ENCODE peak calls at places on chromosomes 13 and 19, in eight cellular contexts. One of them, this sample, is unnamed.

GRCh38 chr19:13430790-13431582 is 75.3 kb downstream of the CACNA1A start:
- DNase-seq in body of pancreas: peak
- DNase-seq in SK-N-MC: no peak
- DNase-seq in RWPE1: peak
- DNase-seq in gastrocnemius medialis: no peak
- DNase-seq in CD8-positive, alpha-beta memory T cell: peak
- DNase-seq in AG04450: peak
- DNase-seq in heart right ventricle: peak
- DNase-seq in this sample: peak

GRCh38 chr19:47376589-47377144 is 27.6 kb downstream of the DHX34 start:
- DNase-seq in AG04450: no peak
- DNase-seq in SK-N-MC: no peak
- DNase-seq in RWPE1: no peak
- DNase-seq in CD8-positive, alpha-beta memory T cell: no peak
- DNase-seq in heart right ventricle: no peak
- DNase-seq in gastrocnemius medialis: no peak
- DNase-seq in body of pancreas: no peak
- DNase-seq in this sample: peak

GRCh38 chr13:23159587-23160240 is 21.1 kb upstream of the SGCG start:
- DNase-seq in CD8-positive, alpha-beta memory T cell: no peak
- DNase-seq in body of pancreas: no peak
- DNase-seq in gastrocnemius medialis: no peak
- DNase-seq in heart right ventricle: no peak
- DNase-seq in SK-N-MC: no peak
- DNase-seq in RWPE1: no peak
- DNase-seq in AG04450: no peak
- DNase-seq in this sample: no peak

GRCh38 chr19:55283548-55284393 is at the start of gene BRSK1:
- DNase-seq in CD8-positive, alpha-beta memory T cell: peak
- DNase-seq in gastrocnemius medialis: no peak
- DNase-seq in body of pancreas: no peak
- DNase-seq in SK-N-MC: no peak
- DNase-seq in AG04450: no peak
- DNase-seq in heart right ventricle: peak
- DNase-seq in RWPE1: no peak
- DNase-seq in this sample: peak

GRCh38 chr19:47130589-47131168 is at the start of gene SAE1:
- DNase-seq in heart right ventricle: peak
- DNase-seq in RWPE1: peak
- DNase-seq in CD8-positive, alpha-beta memory T cell: peak
- DNase-seq in AG04450: peak
- DNase-seq in body of pancreas: peak
- DNase-seq in gastrocnemius medialis: peak
- DNase-seq in SK-N-MC: no peak
- DNase-seq in this sample: peak

GRCh38 chr19:50695251-50696064 is 24.1 kb downstream of the SHANK1 start:
- DNase-seq in RWPE1: peak
- DNase-seq in heart right ventricle: no peak
- DNase-seq in AG04450: no peak
- DNase-seq in CD8-positive, alpha-beta memory T cell: peak
- DNase-seq in body of pancreas: no peak
- DNase-seq in SK-N-MC: no peak
- DNase-seq in gastrocnemius medialis: no peak
- DNase-seq in this sample: no peak

GRCh38 chr19:860481-861098 is 1.1 kb downstream of the CFD start:
- DNase-seq in body of pancreas: peak
- DNase-seq in SK-N-MC: no peak
- DNase-seq in CD8-positive, alpha-beta memory T cell: peak
- DNase-seq in heart right ventricle: no peak
- DNase-seq in RWPE1: peak
- DNase-seq in AG04450: peak
- DNase-seq in gastrocnemius medialis: no peak
- DNase-seq in this sample: no peak

GRCh38 chr19:29092712-29093552 is 120.0 kb downstream of the UQCRFS1 start:
- DNase-seq in heart right ventricle: no peak
- DNase-seq in body of pancreas: no peak
- DNase-seq in SK-N-MC: no peak
- DNase-seq in gastrocnemius medialis: no peak
- DNase-seq in RWPE1: no peak
- DNase-seq in CD8-positive, alpha-beta memory T cell: no peak
- DNase-seq in AG04450: no peak
- DNase-seq in this sample: peak

GRCh38 chr13:77536358-77536757 is 852 bp downstream of the SCEL start:
- DNase-seq in heart right ventricle: no peak
- DNase-seq in SK-N-MC: no peak
- DNase-seq in gastrocnemius medialis: no peak
- DNase-seq in body of pancreas: no peak
- DNase-seq in RWPE1: no peak
- DNase-seq in CD8-positive, alpha-beta memory T cell: no peak
- DNase-seq in AG04450: no peak
- DNase-seq in this sample: no peak

GRCh38 chr13:77533875-77534788 is 1.4 kb upstream of the SCEL start:
- DNase-seq in SK-N-MC: no peak
- DNase-seq in CD8-positive, alpha-beta memory T cell: no peak
- DNase-seq in heart right ventricle: no peak
- DNase-seq in body of pancreas: no peak
- DNase-seq in RWPE1: no peak
- DNase-seq in gastrocnemius medialis: no peak
- DNase-seq in AG04450: no peak
- DNase-seq in this sample: no peak

GRCh38 chr13:77535448-77535847 is at the start of gene SCEL:
- DNase-seq in heart right ventricle: no peak
- DNase-seq in gastrocnemius medialis: no peak
- DNase-seq in RWPE1: peak
- DNase-seq in body of pancreas: no peak
- DNase-seq in AG04450: no peak
- DNase-seq in SK-N-MC: no peak
- DNase-seq in CD8-positive, alpha-beta memory T cell: no peak
- DNase-seq in this sample: no peak

GRCh38 chr13:77532983-77533382 is 2.5 kb upstream of the SCEL start:
- DNase-seq in RWPE1: no peak
- DNase-seq in heart right ventricle: no peak
- DNase-seq in AG04450: no peak
- DNase-seq in body of pancreas: no peak
- DNase-seq in SK-N-MC: no peak
- DNase-seq in gastrocnemius medialis: no peak
- DNase-seq in CD8-positive, alpha-beta memory T cell: no peak
- DNase-seq in this sample: no peak

DNA sequence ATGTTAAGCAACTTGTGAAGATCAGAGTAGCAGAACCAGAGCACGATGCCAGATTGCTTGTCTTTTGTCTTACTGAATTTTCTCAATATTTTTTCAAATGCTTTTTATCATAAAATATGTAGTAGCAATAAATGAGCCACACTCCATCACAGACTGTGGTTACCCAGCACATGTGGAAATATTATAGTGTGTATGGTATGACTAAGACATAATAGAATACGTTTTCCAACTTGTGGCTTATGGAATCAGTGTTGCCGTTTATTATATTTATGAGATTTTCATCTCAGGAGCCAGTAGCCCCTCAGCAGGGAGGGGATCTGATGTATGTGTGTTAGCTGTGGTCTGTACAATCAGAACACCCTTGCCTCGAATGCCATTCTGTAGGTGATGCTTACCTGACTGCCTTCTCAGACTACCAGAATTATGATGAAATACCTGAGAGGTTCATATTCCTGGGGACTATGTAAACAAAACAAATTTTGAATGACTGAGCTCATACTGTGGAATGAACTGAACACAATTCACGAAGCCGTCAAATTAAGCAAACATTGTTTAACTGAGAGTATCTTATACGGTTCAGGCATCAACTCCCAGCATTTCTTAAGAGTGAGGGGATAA is 1.9 kb downstream of the SCEL start:
- DNase-seq in SK-N-MC: no peak
- DNase-seq in gastrocnemius medialis: no peak
- DNase-seq in AG04450: no peak
- DNase-seq in RWPE1: peak
- DNase-seq in body of pancreas: no peak
- DNase-seq in heart right ventricle: no peak
- DNase-seq in CD8-positive, alpha-beta memory T cell: no peak
- DNase-seq in this sample: no peak
- H3K27ac ChIP-seq in SK-N-MC: no peak
- H3K27ac ChIP-seq in gastrocnemius medialis: no peak
- H3K27ac ChIP-seq in AG04450: no peak
- H3K27ac ChIP-seq in RWPE1: no peak
- H3K27ac ChIP-seq in body of pancreas: no peak
- H3K27ac ChIP-seq in heart right ventricle: no peak
- H3K27ac ChIP-seq in CD8-positive, alpha-beta memory T cell: no peak
- H3K27ac ChIP-seq in this sample: no peak

DNA sequence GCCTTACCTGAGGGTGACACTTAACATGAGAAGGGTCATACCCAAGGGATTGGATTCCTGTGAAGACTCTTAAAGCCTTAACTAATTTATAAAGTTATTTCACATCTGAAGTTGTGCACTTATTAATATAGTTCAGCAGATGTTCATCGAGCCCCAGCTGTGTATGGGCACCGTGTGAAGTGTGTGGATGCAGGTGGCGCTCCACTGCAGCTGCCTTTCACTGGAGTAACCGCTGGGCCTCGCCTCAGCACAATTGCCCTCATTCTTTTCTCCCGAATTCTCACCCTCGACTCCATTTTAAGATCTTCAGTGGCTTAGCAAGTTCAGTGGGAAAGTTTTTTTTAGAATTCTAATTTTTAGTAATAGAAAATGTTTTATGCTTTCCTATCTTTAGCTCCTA is 66.2 kb downstream of the DPY19L3 start:
- DNase-seq in body of pancreas: no peak
- DNase-seq in gastrocnemius medialis: no peak
- DNase-seq in RWPE1: no peak
- DNase-seq in SK-N-MC: no peak
- DNase-seq in CD8-positive, alpha-beta memory T cell: no peak
- DNase-seq in heart right ventricle: no peak
- DNase-seq in AG04450: no peak
- DNase-seq in this sample: no peak
- H3K27ac ChIP-seq in body of pancreas: no peak
- H3K27ac ChIP-seq in gastrocnemius medialis: no peak
- H3K27ac ChIP-seq in RWPE1: no peak
- H3K27ac ChIP-seq in SK-N-MC: no peak
- H3K27ac ChIP-seq in CD8-positive, alpha-beta memory T cell: no peak
- H3K27ac ChIP-seq in heart right ventricle: no peak
- H3K27ac ChIP-seq in AG04450: no peak
- H3K27ac ChIP-seq in this sample: no peak

GRCh38 chr13:40485611-40486517 is 180.6 kb downstream of the FOXO1 start:
- DNase-seq in SK-N-MC: no peak
- DNase-seq in CD8-positive, alpha-beta memory T cell: peak
- DNase-seq in gastrocnemius medialis: no peak
- DNase-seq in heart right ventricle: no peak
- DNase-seq in body of pancreas: no peak
- DNase-seq in AG04450: no peak
- DNase-seq in RWPE1: no peak
- DNase-seq in this sample: no peak

GRCh38 chr13:40484101-40484800 is 182.2 kb downstream of the FOXO1 start:
- DNase-seq in AG04450: no peak
- DNase-seq in RWPE1: no peak
- DNase-seq in gastrocnemius medialis: no peak
- DNase-seq in body of pancreas: no peak
- DNase-seq in SK-N-MC: no peak
- DNase-seq in heart right ventricle: no peak
- DNase-seq in CD8-positive, alpha-beta memory T cell: peak
- DNase-seq in this sample: peak

GRCh38 chr13:40484981-40485380 is 181.5 kb downstream of the FOXO1 start:
- DNase-seq in SK-N-MC: no peak
- DNase-seq in heart right ventricle: no peak
- DNase-seq in body of pancreas: peak
- DNase-seq in RWPE1: no peak
- DNase-seq in CD8-positive, alpha-beta memory T cell: peak
- DNase-seq in gastrocnemius medialis: no peak
- DNase-seq in AG04450: no peak
- DNase-seq in this sample: no peak

GRCh38 chr13:40480915-40481525 is 185.4 kb downstream of the FOXO1 start:
- DNase-seq in RWPE1: no peak
- DNase-seq in gastrocnemius medialis: no peak
- DNase-seq in body of pancreas: no peak
- DNase-seq in SK-N-MC: no peak
- DNase-seq in CD8-positive, alpha-beta memory T cell: no peak
- DNase-seq in heart right ventricle: no peak
- DNase-seq in AG04450: no peak
- DNase-seq in this sample: no peak

DNA sequence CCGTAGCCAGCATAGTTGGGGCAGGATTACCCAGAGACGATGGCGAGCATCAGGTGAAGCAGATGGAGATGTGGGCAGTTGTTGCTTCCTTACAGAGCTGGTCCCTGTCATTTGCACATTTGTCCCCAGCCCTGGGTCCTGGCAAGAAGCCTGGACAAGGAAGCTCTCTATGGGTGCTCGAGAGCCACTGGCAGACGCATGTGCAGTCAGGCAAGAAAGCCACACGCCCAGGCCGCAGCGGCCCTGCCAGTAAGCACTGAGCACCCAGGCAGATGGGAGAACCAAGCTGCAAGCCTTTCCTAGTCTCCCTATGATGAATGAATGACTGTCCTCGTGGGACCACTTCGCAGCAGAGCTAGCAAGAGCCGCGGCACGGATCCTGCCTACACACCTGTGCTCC is 182.8 kb downstream of the FOXO1 start:
- DNase-seq in gastrocnemius medialis: no peak
- DNase-seq in body of pancreas: no peak
- DNase-seq in heart right ventricle: peak
- DNase-seq in CD8-positive, alpha-beta memory T cell: no peak
- DNase-seq in AG04450: no peak
- DNase-seq in RWPE1: no peak
- DNase-seq in SK-N-MC: no peak
- DNase-seq in this sample: no peak
- H3K27ac ChIP-seq in gastrocnemius medialis: no peak
- H3K27ac ChIP-seq in body of pancreas: no peak
- H3K27ac ChIP-seq in heart right ventricle: peak
- H3K27ac ChIP-seq in CD8-positive, alpha-beta memory T cell: no peak
- H3K27ac ChIP-seq in AG04450: no peak
- H3K27ac ChIP-seq in RWPE1: no peak
- H3K27ac ChIP-seq in SK-N-MC: no peak
- H3K27ac ChIP-seq in this sample: no peak

GRCh38 chr13:75371223-75371622 is 110.7 kb downstream of the TBC1D4 start:
- DNase-seq in heart right ventricle: no peak
- DNase-seq in CD8-positive, alpha-beta memory T cell: no peak
- DNase-seq in RWPE1: no peak
- DNase-seq in AG04450: no peak
- DNase-seq in gastrocnemius medialis: no peak
- DNase-seq in SK-N-MC: no peak
- DNase-seq in body of pancreas: no peak
- DNase-seq in this sample: no peak

GRCh38 chr13:75372517-75372916 is 109.5 kb downstream of the TBC1D4 start:
- DNase-seq in heart right ventricle: peak
- DNase-seq in body of pancreas: no peak
- DNase-seq in RWPE1: peak
- DNase-seq in CD8-positive, alpha-beta memory T cell: peak
- DNase-seq in SK-N-MC: peak
- DNase-seq in gastrocnemius medialis: no peak
- DNase-seq in AG04450: no peak
- DNase-seq in this sample: no peak

GRCh38 chr13:75375329-75375728 is 106.6 kb downstream of the TBC1D4 start:
- DNase-seq in CD8-positive, alpha-beta memory T cell: no peak
- DNase-seq in SK-N-MC: no peak
- DNase-seq in RWPE1: no peak
- DNase-seq in body of pancreas: no peak
- DNase-seq in AG04450: no peak
- DNase-seq in gastrocnemius medialis: no peak
- DNase-seq in heart right ventricle: no peak
- DNase-seq in this sample: no peak

GRCh38 chr13:75373988-75374387 is 108.0 kb downstream of the TBC1D4 start:
- DNase-seq in RWPE1: no peak
- DNase-seq in body of pancreas: no peak
- DNase-seq in AG04450: no peak
- DNase-seq in gastrocnemius medialis: no peak
- DNase-seq in heart right ventricle: no peak
- DNase-seq in CD8-positive, alpha-beta memory T cell: no peak
- DNase-seq in SK-N-MC: no peak
- DNase-seq in this sample: no peak

DNA sequence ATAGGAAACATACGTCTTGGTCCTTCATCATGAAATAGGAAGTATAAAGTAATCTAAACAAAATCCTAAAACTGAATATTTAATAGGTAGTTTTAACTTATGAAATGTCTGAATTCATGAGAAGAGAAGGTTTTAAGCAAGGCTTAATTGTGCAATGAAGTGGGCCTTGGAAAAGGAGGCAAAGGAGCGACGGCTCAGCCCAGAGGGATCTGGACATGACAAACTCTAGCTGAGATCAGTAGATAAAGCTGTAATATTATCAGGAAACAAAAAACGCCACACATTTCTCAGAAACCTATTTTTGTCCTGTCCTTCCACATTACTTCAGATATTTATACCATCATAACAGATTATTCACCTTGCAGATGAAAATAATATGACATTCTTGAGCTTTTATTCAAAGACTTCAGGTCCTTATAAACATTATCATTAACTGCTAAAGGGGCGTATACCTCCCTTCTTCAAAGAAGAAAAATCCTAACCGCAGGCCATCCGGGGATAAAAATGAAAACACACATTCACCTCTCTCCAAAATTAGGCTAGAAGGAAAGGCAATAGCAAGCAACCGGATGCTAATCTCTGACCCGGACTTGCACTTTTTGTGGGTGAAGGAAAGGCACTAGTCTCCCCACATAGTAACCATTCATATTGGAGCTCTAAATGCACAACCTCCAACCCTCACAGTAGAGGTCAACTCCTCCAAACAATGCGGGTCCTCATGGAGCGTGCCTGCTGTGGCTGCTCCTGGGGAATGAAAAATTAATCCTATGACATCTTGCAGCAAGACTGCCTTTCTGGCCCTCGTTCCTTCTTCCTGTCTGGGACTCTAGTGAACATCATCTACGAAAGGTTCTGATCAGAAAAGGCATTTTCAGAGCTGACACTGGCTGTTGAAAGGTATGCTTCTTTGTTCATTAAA is 108.8 kb downstream of the TBC1D4 start:
- DNase-seq in AG04450: no peak
- DNase-seq in heart right ventricle: no peak
- DNase-seq in RWPE1: no peak
- DNase-seq in gastrocnemius medialis: no peak
- DNase-seq in SK-N-MC: no peak
- DNase-seq in body of pancreas: no peak
- DNase-seq in CD8-positive, alpha-beta memory T cell: no peak
- DNase-seq in this sample: peak
- H3K27ac ChIP-seq in AG04450: no peak
- H3K27ac ChIP-seq in heart right ventricle: peak
- H3K27ac ChIP-seq in RWPE1: no peak
- H3K27ac ChIP-seq in gastrocnemius medialis: peak
- H3K27ac ChIP-seq in SK-N-MC: peak
- H3K27ac ChIP-seq in body of pancreas: no peak
- H3K27ac ChIP-seq in CD8-positive, alpha-beta memory T cell: no peak
- H3K27ac ChIP-seq in this sample: peak

This sample was measured in adrenal gland.